ENCODE peak calls at places on chromosomes 12 and 14, in four cellular contexts. S is mesendoderm, N is neuronal stem cell, J is H9. M is an unnamed sample. For H3K4me1, the result is how much of the 10 kb centered on the place peaks cover.

GRCh38 chr14:54922598-54922997 is 20.0 kb upstream of the GCH1 start:
- DNase-seq in S (no peak), N (no peak), J (no peak), M (no peak)

GRCh38 chr14:25121342-25122129 is 71.6 kb upstream of the STXBP6 start:
- DNase-seq in S (peak), N (no peak), J (no peak), M (peak)

GRCh38 chr14:66117600-66117999 is 368.6 kb upstream of the CCDC196 start:
- DNase-seq in S (peak), N (no peak), J (no peak), M (peak)

GRCh38 chr12:29299613-29300012 is 81.4 kb downstream of the ERGIC2 start:
- DNase-seq in S (no peak), N (no peak), J (no peak), M (no peak)

GRCh38 chr14:32008602-32009193 is 68.4 kb upstream of the ARHGAP5 start:
- DNase-seq in S (no peak), N (no peak), J (no peak), M (no peak)

GRCh38 chr14:60163741-60164140 is 1.5 kb downstream of the DHRS7 start:
- DNase-seq in S (no peak), N (no peak), J (no peak), M (no peak)

GRCh38 chr14:68612049-68612448 is 180.8 kb downstream of the ZFP36L1 start:
- DNase-seq in S (no peak), N (no peak), J (no peak), M (peak)

GRCh38 chr12:8950287-8950574 is 786 bp upstream of the M6PR start:
- DNase-seq in S (no peak), N (no peak), J (no peak), M (no peak)

GRCh38 chr12:131290255-131290959 is 336.7 kb downstream of the ADGRD1 start:
- DNase-seq in S (no peak), N (no peak), J (no peak), M (no peak)

DNA sequence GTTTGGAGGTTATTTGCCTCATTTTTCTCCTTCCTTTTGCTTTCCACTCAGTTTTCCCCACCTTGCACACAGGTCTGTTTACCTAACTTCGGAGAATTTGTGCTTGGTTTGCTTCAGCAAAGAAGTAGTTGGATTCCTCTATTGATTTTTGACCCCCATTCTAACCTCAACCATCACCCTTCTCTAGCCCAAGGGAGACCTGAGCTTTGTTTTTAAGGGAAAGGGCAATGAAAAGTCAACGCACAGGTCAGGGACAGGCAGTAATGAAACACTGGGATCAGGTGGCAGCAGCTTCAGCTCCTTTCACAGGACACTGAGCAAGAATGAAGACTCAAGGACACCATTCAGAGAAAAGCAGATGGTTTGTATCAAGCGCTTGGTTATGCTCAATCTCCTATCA is 46.9 kb upstream of the KRR1 start:
- DNase-seq in S (no peak), N (no peak), J (no peak), M (no peak)
- H2BK120ac ChIP-seq in S (no peak), N (no peak), J (no peak), M (no peak)

GRCh38 chr14:63499701-63500250 is 43.4 kb downstream of the PPP2R5E start:
- DNase-seq in S (no peak), N (no peak), J (no peak), M (peak)

GRCh38 chr14:63492391-63492790 is 50.8 kb downstream of the PPP2R5E start:
- DNase-seq in S (no peak), N (no peak), J (no peak), M (peak)

GRCh38 chr14:63501429-63501828 is 41.7 kb downstream of the PPP2R5E start:
- DNase-seq in S (no peak), N (no peak), J (no peak), M (no peak)

GRCh38 chr14:63493246-63493645 is 49.9 kb downstream of the PPP2R5E start:
- DNase-seq in S (peak), N (peak), J (no peak), M (no peak)

GRCh38 chr14:63496837-63497400 is 46.3 kb downstream of the PPP2R5E start:
- DNase-seq in S (no peak), N (no peak), J (no peak), M (no peak)
- H3K4me1 ChIP-seq in S (under half), N (under half), J (under half), M (under half)

DNA sequence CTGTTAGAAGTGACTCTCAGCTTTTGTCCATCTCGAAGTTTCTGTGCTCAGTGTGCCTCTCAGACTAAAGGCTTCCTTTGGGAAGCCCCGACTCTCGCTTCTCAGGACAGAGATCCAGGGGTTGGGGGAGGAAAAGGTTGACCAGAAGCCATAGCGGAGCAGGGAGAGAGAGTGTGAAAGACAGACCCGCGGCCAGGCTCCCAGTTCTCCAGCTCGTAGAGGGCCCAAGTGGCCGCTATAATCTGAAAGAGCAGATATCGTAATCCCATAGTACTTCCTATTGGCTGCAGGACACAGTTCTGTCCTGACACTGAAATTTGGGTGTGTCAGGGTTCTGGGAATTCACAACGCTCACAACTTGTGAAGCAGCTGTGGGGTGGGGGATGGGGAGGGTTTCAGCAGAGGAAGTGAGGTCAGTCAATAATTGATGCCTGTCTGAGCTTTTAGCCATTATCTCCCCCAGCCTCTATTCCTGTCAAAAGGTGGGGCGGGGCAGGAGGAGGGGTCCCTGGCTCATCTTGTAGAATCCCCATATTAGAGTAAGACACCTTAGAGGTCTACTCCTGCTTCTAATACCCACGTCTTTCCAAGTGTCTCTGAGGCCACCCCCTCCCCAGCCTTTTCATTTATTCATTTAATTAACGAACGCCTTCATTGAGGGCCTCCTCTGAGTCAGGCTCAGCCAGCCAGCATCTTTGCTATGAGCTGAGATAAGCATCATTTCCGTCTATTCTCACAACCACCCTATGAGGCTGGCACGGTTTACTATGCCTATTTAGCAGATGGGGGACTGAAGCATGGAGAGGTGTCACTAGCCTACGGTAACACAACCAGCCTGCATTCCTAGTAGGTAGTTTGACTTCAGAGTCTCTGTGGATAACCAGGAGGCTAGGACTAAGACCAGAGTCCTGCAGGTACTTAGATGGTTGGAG is 1.5 kb upstream of the ACVRL1 start:
- DNase-seq in S (peak), N (no peak), J (no peak), M (peak)
- H2BK120ac ChIP-seq in S (no peak), N (no peak), J (no peak), M (peak)

GRCh38 chr12:31966558-31967205 is 7.5 kb downstream of the RESF1 start:
- DNase-seq in S (peak), N (no peak), J (no peak), M (no peak)

GRCh38 chr12:31962076-31962475 is 2.9 kb downstream of the RESF1 start:
- DNase-seq in S (peak), N (no peak), J (no peak), M (no peak)

GRCh38 chr12:31961137-31961536 is 1.9 kb downstream of the RESF1 start:
- DNase-seq in S (no peak), N (no peak), J (no peak), M (no peak)

GRCh38 chr12:31965090-31965489 is 5.9 kb downstream of the RESF1 start:
- DNase-seq in S (peak), N (no peak), J (no peak), M (no peak)

DNA sequence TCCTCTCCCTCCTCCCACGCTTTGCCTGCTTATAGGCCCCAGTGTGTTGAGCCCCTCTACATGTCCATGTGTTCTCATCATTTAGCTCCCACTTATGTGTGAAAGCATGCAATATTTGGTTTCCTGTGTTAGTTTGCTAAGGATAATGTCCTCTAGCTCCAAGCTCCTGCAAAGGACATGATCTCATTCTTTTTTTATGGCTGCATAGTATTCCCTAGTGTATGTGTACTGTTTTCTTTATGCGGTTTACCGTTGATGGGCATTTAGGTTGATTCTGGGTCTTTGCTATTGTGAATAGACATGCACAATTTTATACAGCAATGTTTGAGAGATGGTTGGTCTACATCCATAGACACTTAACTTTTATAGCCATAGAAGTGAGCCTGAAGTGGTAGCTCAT is 5.1 kb downstream of the RESF1 start:
- DNase-seq in S (no peak), N (no peak), J (no peak), M (no peak)
- H3K4me1 ChIP-seq in S (under half), N (under half), J (under half), M (under half)

DNA sequence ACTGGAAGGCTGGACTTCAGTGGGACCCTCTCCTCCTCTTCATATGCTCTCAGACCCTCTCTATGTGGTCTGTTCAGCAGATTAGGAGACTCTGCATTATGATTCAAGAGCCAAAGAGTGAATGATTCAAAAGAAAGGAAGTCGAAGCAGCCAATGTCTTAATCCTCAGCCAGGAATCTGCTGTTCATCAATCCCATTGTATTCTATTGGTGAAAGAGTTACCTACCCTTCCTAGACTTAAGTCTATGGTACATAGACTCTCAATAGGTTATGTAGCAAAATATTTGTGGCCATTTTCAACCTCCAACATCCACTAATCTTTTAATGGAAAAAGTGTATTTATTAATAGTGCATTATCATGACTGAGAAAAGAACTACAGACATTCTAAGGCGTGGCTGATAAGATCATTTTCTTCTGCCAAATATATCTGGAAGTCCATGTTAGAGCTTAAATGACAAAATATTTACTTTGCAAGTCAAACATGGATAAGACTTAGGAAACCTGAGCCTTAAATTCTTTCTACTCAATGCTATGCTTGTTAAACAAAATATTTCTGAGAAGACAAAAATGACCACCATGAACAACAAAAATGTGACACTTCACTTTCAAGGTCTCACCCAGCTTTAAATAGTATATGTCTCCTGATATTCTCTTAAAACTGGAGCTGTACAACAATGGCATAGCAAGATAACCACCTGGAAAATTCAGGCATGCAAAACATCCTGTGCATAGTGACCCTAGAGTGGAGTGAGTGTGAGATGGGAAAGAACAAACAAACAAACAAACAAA is 1100.6 kb downstream of the GALC start:
- DNase-seq in S (peak), N (no peak), J (no peak), M (no peak)
- H2BK120ac ChIP-seq in S (no peak), N (no peak), J (no peak), M (no peak)

GRCh38 chr12:57152408-57153038 is 5.1 kb upstream of the LRP1-AS start:
- DNase-seq in S (no peak), N (no peak), J (no peak), M (no peak)
- H3K4me1 ChIP-seq in S (under half), N (under half), J (under half), M (under half)

GRCh38 chr12:57079821-57080220 is 1.2 kb upstream of the NEMP1 start:
- DNase-seq in S (peak), N (no peak), J (no peak), M (peak)
- H2BK120ac ChIP-seq in S (no peak), N (no peak), J (no peak), M (no peak)

M was measured in mesenchymal stem cell.